ENCODE peak calls at places on chromosomes 13 and 19, in eight cellular contexts. C is esophagus squamous epithelium, N is cardiac muscle cell, Q is right lobe of liver, Z is A673, T is brain microvascular endothelial cell, O is gastrocnemius medialis, S is tibial artery. D is an unnamed sample.
A peak's percentile ranks its signal among the peaks of the same experiment; 100 is the strongest.

GRCh38 chr13:99028890-99029289 is 51.0 kb upstream of the DOCK9 start:
- DNase-seq in C (no peak), N (no peak), Q (no peak), Z (peak; percentile 39), T (no peak), O (no peak), S (no peak), D (no peak)

GRCh38 chr13:72808917-72809500 is 27.1 kb downstream of the PIBF1 start:
- DNase-seq in C (no peak), N (peak; percentile 13), Q (no peak), Z (peak; percentile 42), T (no peak), O (no peak), S (no peak), D (peak; percentile 16)

GRCh38 chr13:49450105-49450819 is 6.2 kb downstream of the SETDB2 start:
- DNase-seq in C (no peak), N (no peak), Q (no peak), Z (no peak), T (no peak), O (no peak), S (no peak), D (no peak)

GRCh38 chr19:47895165-47895782 is 9.2 kb upstream of the SULT2A1 start:
- DNase-seq in C (no peak), N (no peak), Q (peak; percentile 82), Z (no peak), T (no peak), O (no peak), S (no peak), D (no peak)

GRCh38 chr19:48292798-48293197 is 22.9 kb downstream of the ZNF114 start:
- DNase-seq in C (no peak), N (no peak), Q (no peak), Z (peak; percentile 81), T (peak; percentile 93), O (no peak), S (no peak), D (peak; percentile 89)

GRCh38 chr19:2983351-2984195 is 6.2 kb downstream of the TLE6 start:
- DNase-seq in C (no peak), N (peak; percentile 79), Q (no peak), Z (peak; percentile 99), T (no peak), O (peak; percentile 24), S (peak; percentile 85), D (peak; percentile 35)

GRCh38 chr13:32334676-32335075 is 19.4 kb downstream of the BRCA2 start:
- DNase-seq in C (no peak), N (no peak), Q (no peak), Z (no peak), T (no peak), O (no peak), S (no peak), D (no peak)

GRCh38 chr13:44079413-44080205 is 199.9 kb downstream of the LACC1 start:
- DNase-seq in C (no peak), N (no peak), Q (no peak), Z (no peak), T (no peak), O (no peak), S (no peak), D (no peak)

GRCh38 chr13:32600891-32601290 is 14.6 kb downstream of the PDS5B start:
- DNase-seq in C (no peak), N (no peak), Q (no peak), Z (no peak), T (no peak), O (no peak), S (no peak), D (no peak)

GRCh38 chr19:50275577-50276368 is 53.4 kb downstream of the KCNC3 start:
- DNase-seq in C (no peak), N (no peak), Q (no peak), Z (no peak), T (no peak), O (no peak), S (no peak), D (no peak)

GRCh38 chr19:679418-680286 is 3.5 kb downstream of the FSTL3 start:
- DNase-seq in C (no peak), N (peak; percentile 70), Q (peak; percentile 59), Z (peak; percentile 62), T (no peak), O (no peak), S (peak; percentile 58), D (peak; percentile 63)

GRCh38 chr19:55000761-55001160 is 34.6 kb downstream of the NLRP2 start:
- DNase-seq in C (no peak), N (no peak), Q (no peak), Z (no peak), T (no peak), O (no peak), S (no peak), D (peak; percentile 34)

GRCh38 chr19:35135389-35135909 is 590 bp upstream of the LGI4 start:
- DNase-seq in C (no peak), N (peak; percentile 92), Q (peak; percentile 82), Z (peak; percentile 72), T (peak; percentile 44), O (peak; percentile 67), S (peak; percentile 78), D (no peak)

GRCh38 chr19:18021121-18021755 is 13.3 kb downstream of the ARRDC2 start:
- DNase-seq in C (no peak), N (no peak), Q (peak; percentile 83), Z (peak; percentile 80), T (peak; percentile 91), O (peak; percentile 92), S (peak; percentile 93), D (peak; percentile 67)

GRCh38 chr19:2507109-2507508 is 31.2 kb downstream of the GADD45B start:
- DNase-seq in C (no peak), N (no peak), Q (peak; percentile 77), Z (peak; percentile 94), T (peak; percentile 60), O (no peak), S (no peak), D (peak; percentile 89)

GRCh38 chr19:46392252-46392801 is 21.0 kb downstream of the CCDC8 start:
- DNase-seq in C (no peak), N (no peak), Q (no peak), Z (peak; percentile 74), T (peak; percentile 25), O (no peak), S (no peak), D (no peak)

GRCh38 chr19:11580665-11581418 is 3.4 kb upstream of the ACP5 start:
- DNase-seq in C (no peak), N (no peak), Q (peak; percentile 49), Z (no peak), T (peak; percentile 3), O (no peak), S (no peak), D (peak; percentile 24)

GRCh38 chr13:94703721-94704314 is 8.5 kb downstream of the SOX21 start:
- DNase-seq in C (no peak), N (no peak), Q (no peak), Z (no peak), T (no peak), O (no peak), S (no peak), D (no peak)
- H3K27me3 ChIP-seq in C (peaks cover 5% of the 10 kb centered on the region), N (peaks cover 100% of the 10 kb centered on the region), Q (peaks cover 53% of the 10 kb centered on the region), Z (peaks cover 100% of the 10 kb centered on the region), T (peaks cover 95% of the 10 kb centered on the region), O (peaks cover 93% of the 10 kb centered on the region), S (peaks cover 99% of the 10 kb centered on the region), D (peaks cover 34% of the 10 kb centered on the region)

DNA sequence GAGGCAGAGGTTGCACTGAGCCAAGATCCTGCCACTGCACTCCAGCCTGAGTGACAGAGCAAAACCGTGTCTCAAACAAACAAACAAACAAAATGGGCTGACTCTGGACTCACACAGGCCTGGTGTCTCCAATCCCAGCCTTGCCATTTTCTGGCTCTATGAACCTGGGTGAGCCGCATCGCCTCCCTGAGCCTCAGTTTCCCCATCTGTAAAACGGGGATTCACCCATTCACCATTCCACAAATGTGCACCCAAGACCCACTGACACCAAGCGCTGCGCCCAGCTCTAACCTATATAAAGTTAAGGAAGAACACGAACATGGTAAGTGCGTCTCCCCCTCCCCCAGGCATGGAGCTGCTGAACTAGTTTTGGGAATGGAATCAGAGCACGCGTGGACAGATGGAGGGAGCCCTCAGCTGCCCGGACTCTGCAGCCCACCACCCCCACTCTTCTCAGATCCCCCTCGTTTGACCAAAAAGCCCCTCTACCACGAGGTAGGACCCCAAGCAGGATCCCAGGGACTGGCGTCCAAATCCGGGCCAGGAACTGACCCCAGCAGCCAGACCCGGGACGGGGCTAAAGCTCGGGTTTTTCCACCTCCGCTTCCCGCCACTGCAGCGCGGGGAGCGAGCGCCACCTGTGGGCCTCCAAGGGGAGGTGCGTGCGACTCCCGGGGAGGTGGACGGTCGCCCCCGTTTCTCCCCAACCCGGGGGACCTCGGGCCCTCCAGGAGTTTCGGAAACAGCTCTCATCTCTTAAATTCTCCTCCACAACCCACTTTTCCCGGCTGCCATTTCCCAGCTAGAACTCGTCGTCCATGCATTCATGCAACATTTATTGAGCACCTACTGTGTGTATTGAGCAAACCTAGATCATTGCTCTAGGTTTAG is 33.0 kb upstream of the ADGRE5 start:
- DNase-seq in C (no peak), N (peak; percentile 70), Q (peak; percentile 63), Z (peak; percentile 73), T (no peak), O (peak; percentile 25), S (peak; percentile 31), D (no peak)
- H3K4me3 ChIP-seq in C (peak overlapping the region; percentile 36), N (no peak overlapping the region), Q (no peak overlapping the region), Z (peak overlapping the region; percentile 36), T (peak overlapping the region; percentile 32), O (peak overlapping the region; percentile 34), S (peak overlapping the region; percentile 13), D (no peak overlapping the region)

DNA sequence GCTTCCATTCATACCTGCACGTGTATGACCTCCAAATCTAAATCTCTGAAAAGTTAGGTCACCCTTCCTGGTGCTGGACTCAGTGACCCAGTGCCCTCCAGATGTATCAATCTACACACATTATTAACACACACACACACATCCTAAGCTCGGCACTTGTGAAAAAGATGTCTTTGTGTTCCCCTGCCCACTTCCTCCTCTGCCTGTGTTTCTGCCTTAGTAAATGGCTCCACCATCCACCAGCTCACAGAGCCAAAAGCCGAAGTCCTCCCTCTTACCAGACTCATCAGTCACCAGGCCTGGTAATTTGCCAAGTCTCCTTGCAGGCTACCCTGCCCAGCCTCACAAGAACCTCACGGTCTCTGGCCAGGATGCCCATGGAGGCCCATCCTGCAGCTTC is 131.5 kb downstream of the SHISA2 start:
- DNase-seq in C (no peak), N (no peak), Q (no peak), Z (no peak), T (no peak), O (no peak), S (no peak), D (no peak)
- H3K27me3 ChIP-seq in C (no peaks in the 10 kb centered on the region), N (no peaks in the 10 kb centered on the region), Q (no peaks in the 10 kb centered on the region), Z (no peaks in the 10 kb centered on the region), T (no peaks in the 10 kb centered on the region), O (no peaks in the 10 kb centered on the region), S (no peaks in the 10 kb centered on the region), D (no peaks in the 10 kb centered on the region)

GRCh38 chr19:40464059-40465024 is 1.2 kb downstream of the BLVRB start:
- DNase-seq in C (no peak), N (peak; percentile 82), Q (peak; percentile 84), Z (peak; percentile 94), T (peak; percentile 92), O (no peak), S (peak; percentile 90), D (peak; percentile 89)

GRCh38 chr19:40467007-40467565 is 285 bp downstream of the SPTBN4 start:
- DNase-seq in C (no peak), N (peak; percentile 28), Q (peak; percentile 56), Z (no peak), T (no peak), O (no peak), S (no peak), D (no peak)

GRCh38 chr19:40465025-40465780 is at the start of gene BLVRB:
- DNase-seq in C (no peak), N (no peak), Q (no peak), Z (peak; percentile 60), T (peak; percentile 58), O (no peak), S (peak; percentile 76), D (peak; percentile 58)

GRCh38 chr19:40465781-40466218 is 255 bp upstream of the BLVRB start:
- DNase-seq in C (peak; percentile 90), N (peak; percentile 99), Q (peak; percentile 100), Z (peak; percentile 99), T (peak; percentile 99), O (peak; percentile 99), S (peak; percentile 100), D (peak; percentile 97)

GRCh38 chr19:40466219-40467006 is at the start of gene SPTBN4:
- DNase-seq in C (no peak), N (no peak), Q (no peak), Z (no peak), T (no peak), O (no peak), S (peak; percentile 46), D (no peak)
- H3K4me3 ChIP-seq in C (peak within 1 kb of the TSS; percentile 77), N (peak within 1 kb of the TSS; percentile 19), Q (peak within 1 kb of the TSS; percentile 9), Z (peak within 1 kb of the TSS; percentile 73), T (peak within 1 kb of the TSS; percentile 47), O (peak within 1 kb of the TSS; percentile 66), S (peak within 1 kb of the TSS; percentile 47), D (peak within 1 kb of the TSS; percentile 37)